ENCODE peak calls at places on chromosomes 13 and 19, in six cellular contexts. T is NCI-H1092; U is left ventricle myocardium superior; Z is stimulated activated CD8-positive, alpha-beta memory T cell treated with anti-CD3 and anti-CD28 coated beads, Interleukin-7, amount 100 ng/mL, for 1 hour; W is ACHN; H is stimulated activated CD4-positive, alpha-beta T cell treated with anti-CD3 and anti-CD28 coated beads, Interleukin-2, amount 100 ng/mL, for 48 hours. V is an unnamed sample.

GRCh38 chr13:106568225-106569003 is 477 bp upstream of the ARGLU1 start:
- DNase-seq in T (no peak), U (no peak), Z (no peak), W (no peak), H (no peak), V (no peak)

GRCh38 chr13:51422484-51422883 is 30.4 kb downstream of the INTS6 start:
- DNase-seq in T (no peak), U (no peak), Z (no peak), W (no peak), H (no peak), V (no peak)

GRCh38 chr19:47247308-47247990 is 8.9 kb upstream of the CCDC9 start:
- DNase-seq in T (no peak), U (peak), Z (peak), W (peak), H (peak), V (no peak)

GRCh38 chr13:90416519-90416918 is 931.0 kb upstream of the MIR17HG start:
- DNase-seq in T (no peak), U (no peak), Z (no peak), W (no peak), H (no peak), V (no peak)

GRCh38 chr13:20230913-20231838 is 943 bp downstream of the GJB6 start:
- DNase-seq in T (no peak), U (no peak), Z (no peak), W (no peak), H (no peak), V (no peak)

GRCh38 chr13:47672982-47673670 is 327.9 kb downstream of the SUCLA2 start:
- DNase-seq in T (no peak), U (no peak), Z (no peak), W (no peak), H (no peak), V (no peak)

GRCh38 chr19:29040951-29041350 is 172.0 kb downstream of the UQCRFS1 start:
- DNase-seq in T (no peak), U (no peak), Z (no peak), W (no peak), H (no peak), V (peak)

GRCh38 chr13:113359556-113359955 is 4.4 kb downstream of the GRTP1 start:
- DNase-seq in T (no peak), U (no peak), Z (no peak), W (no peak), H (no peak), V (no peak)

GRCh38 chr13:50616101-50616500 is 227.4 kb downstream of the DLEU7 start:
- DNase-seq in T (no peak), U (no peak), Z (no peak), W (no peak), H (no peak), V (no peak)

GRCh38 chr19:1503089-1503924 is 9.5 kb downstream of the ADAMTSL5 start:
- DNase-seq in T (no peak), U (peak), Z (peak), W (peak), H (peak), V (no peak)

GRCh38 chr13:43567608-43568007 is 219.2 kb downstream of the ENOX1 start:
- DNase-seq in T (no peak), U (no peak), Z (no peak), W (no peak), H (no peak), V (no peak)